ENCODE peak calls at places on chromosome 2, in nine cellular contexts. H, V, Z, F, R, Q, A, W and T are unnamed samples.

GRCh38 chr2:343355-343754 is 55.5 kb upstream of the ALKAL2 start:
- DNase-seq in H (no peak), V (no peak), Z (no peak), F (no peak), R (no peak), Q (no peak), A (no peak), W (no peak), T (no peak)

GRCh38 chr2:100470898-100471514 is 724 bp downstream of the NMS start:
- DNase-seq in H (peak; percentile 52), V (no peak), Z (no peak), F (no peak), R (no peak), Q (peak; percentile 12), A (no peak), W (peak; percentile 44), T (no peak)

GRCh38 chr2:223943561-223944008 is 1.6 kb downstream of the WDFY1 start:
- DNase-seq in H (no peak), V (no peak), Z (no peak), F (no peak), R (peak; percentile 52), Q (peak; percentile 45), A (no peak), W (no peak), T (peak; percentile 79)

GRCh38 chr2:226887940-226888339 is 52.1 kb downstream of the RHBDD1 start:
- DNase-seq in H (no peak), V (no peak), Z (no peak), F (no peak), R (peak; percentile 11), Q (no peak), A (no peak), W (no peak), T (no peak)

GRCh38 chr2:50476174-50476573 is 555.8 kb downstream of the NRXN1 start:
- DNase-seq in H (no peak), V (no peak), Z (no peak), F (no peak), R (no peak), Q (no peak), A (no peak), W (no peak), T (no peak)

GRCh38 chr2:5696351-5696740 is 4.2 kb downstream of the SOX11 start:
- DNase-seq in H (no peak), V (no peak), Z (no peak), F (no peak), R (no peak), Q (no peak), A (no peak), W (no peak), T (no peak)

GRCh38 chr2:33510589-33510968 is 34.1 kb downstream of the RASGRP3 start:
- DNase-seq in H (no peak), V (no peak), Z (no peak), F (no peak), R (no peak), Q (no peak), A (no peak), W (no peak), T (no peak)

GRCh38 chr2:51490576-51491234 is 458.8 kb upstream of the NRXN1 start:
- DNase-seq in H (no peak), V (no peak), Z (no peak), F (no peak), R (no peak), Q (no peak), A (no peak), W (no peak), T (no peak)

GRCh38 chr2:2573658-2574293 is 242.7 kb upstream of the MYT1L start:
- DNase-seq in H (no peak), V (no peak), Z (peak; percentile 14), F (peak; percentile 13), R (peak; percentile 37), Q (peak; percentile 3), A (no peak), W (no peak), T (no peak)

GRCh38 chr2:119156891-119157773 is 1.4 kb downstream of the C1QL2 start:
- DNase-seq in H (no peak), V (no peak), Z (no peak), F (no peak), R (no peak), Q (no peak), A (no peak), W (no peak), T (no peak)

GRCh38 chr2:133641942-133642341 is 73.7 kb upstream of the NCKAP5 start:
- DNase-seq in H (no peak), V (no peak), Z (no peak), F (no peak), R (no peak), Q (no peak), A (no peak), W (no peak), T (no peak)

GRCh38 chr2:3490191-3491158 is 28.9 kb downstream of the ADI1 start:
- DNase-seq in H (no peak), V (peak; percentile 44), Z (peak; percentile 24), F (no peak), R (no peak), Q (no peak), A (peak; percentile 48), W (no peak), T (no peak)

GRCh38 chr2:13006407-13006806 is 289.7 kb downstream of the TRIB2 start:
- DNase-seq in H (no peak), V (no peak), Z (no peak), F (no peak), R (no peak), Q (no peak), A (no peak), W (no peak), T (no peak)
- H3K4me3 ChIP-seq in H (peak overlapping the region; percentile 28), V (peak overlapping the region; percentile 2), Z (no peak overlapping the region), F (no peak overlapping the region), R (no peak overlapping the region), Q (no peak overlapping the region), A (no peak overlapping the region), W (no peak overlapping the region), T (no peak overlapping the region)

GRCh38 chr2:12289105-12289802 is 427.5 kb upstream of the TRIB2 start:
- DNase-seq in H (no peak), V (no peak), Z (no peak), F (no peak), R (no peak), Q (no peak), A (no peak), W (no peak), T (no peak)

GRCh38 chr2:12296120-12296519 is 420.6 kb upstream of the TRIB2 start:
- DNase-seq in H (no peak), V (no peak), Z (no peak), F (no peak), R (no peak), Q (no peak), A (no peak), W (no peak), T (no peak)

GRCh38 chr2:12296915-12297314 is 419.8 kb upstream of the TRIB2 start:
- DNase-seq in H (no peak), V (no peak), Z (no peak), F (no peak), R (no peak), Q (no peak), A (no peak), W (peak; percentile 23), T (no peak)

GRCh38 chr2:12291303-12291702 is 425.4 kb upstream of the TRIB2 start:
- DNase-seq in H (no peak), V (no peak), Z (no peak), F (no peak), R (no peak), Q (no peak), A (no peak), W (no peak), T (no peak)

DNA sequence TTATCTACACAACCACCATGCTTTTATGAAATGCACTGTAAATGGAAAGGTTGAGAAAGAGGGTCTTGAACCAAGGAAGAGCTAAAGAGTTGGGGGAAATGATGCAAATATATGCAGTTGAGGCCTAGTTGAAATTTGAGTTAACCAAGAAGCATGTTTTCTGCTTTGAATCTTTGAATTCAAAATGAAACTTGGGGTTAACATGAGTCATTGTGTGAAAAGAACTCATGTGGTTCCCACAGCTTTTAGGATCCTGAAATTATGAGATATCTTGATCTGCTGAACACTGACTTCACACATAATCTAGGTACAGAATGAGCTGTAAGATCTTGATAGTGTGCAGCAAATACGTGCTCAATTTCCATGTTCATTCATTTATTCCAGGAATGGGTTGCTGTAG is 422.9 kb upstream of the TRIB2 start:
- DNase-seq in H (no peak), V (no peak), Z (no peak), F (peak; percentile 84), R (no peak), Q (no peak), A (no peak), W (no peak), T (no peak)
- TF ChIP-seq EP300 in H (no peak), V (no peak), Z (no peak), F (peak; percentile 96), R (no peak), Q (no peak), A (no peak), W (no peak), T (no peak)

DNA sequence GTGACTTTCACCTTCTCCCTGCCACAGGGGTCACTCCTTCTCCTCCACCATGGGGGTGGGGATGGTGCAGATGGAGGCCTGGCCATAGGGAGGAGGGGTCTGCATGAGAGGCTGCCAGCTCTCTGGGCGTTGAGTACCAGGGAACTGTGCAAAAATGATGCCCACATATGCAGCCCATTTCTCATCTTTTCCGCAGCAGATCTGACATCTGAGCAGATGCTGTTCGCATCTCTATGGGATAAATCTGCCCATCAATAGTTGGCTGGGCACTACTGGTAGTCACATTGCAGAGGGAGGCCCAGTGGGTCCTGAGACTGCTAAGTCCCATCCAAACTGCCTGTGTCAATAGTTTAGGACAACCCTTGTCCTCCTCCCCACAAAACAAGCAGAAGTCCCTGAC is 45.9 kb upstream of the LGALSL start:
- DNase-seq in H (no peak), V (no peak), Z (no peak), F (no peak), R (no peak), Q (no peak), A (no peak), W (no peak), T (no peak)
- H3K27ac ChIP-seq in H (no peak overlapping the region), V (no peak overlapping the region), Z (no peak overlapping the region), F (no peak overlapping the region), R (no peak overlapping the region), Q (no peak overlapping the region), A (no peak overlapping the region), W (no peak overlapping the region), T (no peak overlapping the region)

DNA sequence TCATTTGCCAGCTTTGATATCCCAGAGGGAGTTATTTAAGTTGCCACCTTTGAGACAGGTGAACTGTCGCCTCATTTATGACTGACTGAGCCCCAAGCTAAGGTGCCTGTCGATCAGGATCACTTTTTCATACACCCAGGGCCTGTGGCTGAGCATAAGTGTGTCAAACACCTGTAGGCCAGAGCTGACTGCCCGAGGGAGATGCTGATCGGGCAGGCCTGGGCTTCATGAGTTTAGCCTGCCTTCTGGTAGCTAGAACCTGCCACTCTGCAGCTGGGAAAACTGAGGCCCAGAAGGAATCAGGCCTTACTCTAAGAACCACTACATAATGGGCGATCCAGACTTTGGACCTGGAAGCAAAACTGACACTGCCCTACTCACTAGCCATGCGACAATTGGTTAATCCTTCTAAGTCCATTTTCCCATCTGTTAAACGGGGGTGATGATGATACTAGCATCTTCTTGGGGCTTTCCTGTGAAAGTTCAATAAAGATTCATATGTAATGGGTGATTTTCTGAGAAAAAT is 188.7 kb upstream of the GLI2 start:
- DNase-seq in H (no peak), V (no peak), Z (no peak), F (no peak), R (no peak), Q (no peak), A (no peak), W (no peak), T (no peak)
- H3K4me3 ChIP-seq in H (no peak overlapping the region), V (no peak overlapping the region), Z (no peak overlapping the region), F (no peak overlapping the region), R (no peak overlapping the region), Q (peak overlapping the region; percentile 5), A (no peak overlapping the region), W (no peak overlapping the region), T (no peak overlapping the region)

GRCh38 chr2:12325806-12326205 is 390.9 kb upstream of the TRIB2 start:
- DNase-seq in H (no peak), V (no peak), Z (peak; percentile 53), F (no peak), R (no peak), Q (no peak), A (no peak), W (no peak), T (no peak)
- TF ChIP-seq EP300 in H (no peak), V (no peak), Z (no peak), F (no peak), R (no peak), Q (no peak), A (no peak), W (peak; percentile 48), T (no peak)